ENCODE peak calls at places on chromosomes 13 and 19, in ten cellular contexts. P is NB4, R is aorta, E is tibial nerve, B is brain microvascular endothelial cell, V is foreskin keratinocyte, I is neural crest cell, N is body of pancreas, G is RWPE1, M is cardiac fibroblast. A is an unnamed sample.

GRCh38 chr19:17752865-17753639 is 1.8 kb downstream of the FCHO1 start:
- DNase-seq in R (no peak), E (no peak), P (no peak), G (no peak), N (no peak), M (no peak), V (no peak), B (no peak), I (no peak), A (no peak)

GRCh38 chr19:29311391-29311790 is 98.4 kb upstream of the UQCRFS1 start:
- DNase-seq in E (no peak), P (no peak), M (no peak), G (no peak), V (no peak), N (no peak), I (no peak), R (no peak), B (no peak), A (no peak)

GRCh38 chr13:59534806-59535205 is 628.9 kb downstream of the DIAPH3 start:
- DNase-seq in R (no peak), I (no peak), B (no peak), V (no peak), P (no peak), M (no peak), G (no peak), E (no peak), N (no peak), A (no peak)

GRCh38 chr19:1163283-1163933 is 10.7 kb downstream of the SBNO2 start:
- DNase-seq in E (no peak), I (no peak), V (no peak), M (no peak), G (no peak), N (no peak), R (peak), B (no peak), P (no peak), A (no peak)

GRCh38 chr19:48487944-48488343 is 18.8 kb downstream of the CYTH2 start:
- DNase-seq in V (peak), R (peak), B (no peak), E (no peak), G (peak), I (no peak), N (peak), P (no peak), M (peak), A (peak)

GRCh38 chr13:89721216-89721615 is 1626.3 kb upstream of the MIR17HG start:
- DNase-seq in B (no peak), M (no peak), P (no peak), I (no peak), V (no peak), N (no peak), E (no peak), G (no peak), R (no peak), A (no peak)

GRCh38 chr19:17751103-17751911 is at the start of gene FCHO1:
- DNase-seq in N (peak), B (no peak), E (peak), M (no peak), R (no peak), V (no peak), I (no peak), P (peak), G (no peak), A (no peak)

GRCh38 chr19:28990522-28990921 is 222.4 kb downstream of the UQCRFS1 start:
- DNase-seq in E (no peak), B (no peak), R (peak), V (no peak), M (no peak), P (no peak), I (no peak), G (no peak), N (no peak), A (no peak)

GRCh38 chr13:107765724-107766436 is 449.5 kb downstream of the LIG4 start:
- DNase-seq in R (no peak), G (no peak), M (no peak), E (no peak), N (no peak), B (no peak), V (no peak), P (no peak), I (no peak), A (peak)

GRCh38 chr19:50320051-50320450 is 9.1 kb downstream of the KCNC3 start:
- DNase-seq in R (peak), E (no peak), P (no peak), B (no peak), G (no peak), N (no peak), M (no peak), I (no peak), V (no peak), A (no peak)

GRCh38 chr13:112332727-112333126 is 43.4 kb upstream of the SPACA7 start:
- DNase-seq in P (no peak), M (no peak), R (no peak), N (no peak), V (no peak), I (no peak), E (no peak), G (no peak), B (no peak), A (no peak)

GRCh38 chr13:114174529-114174941 is 4.5 kb upstream of the CFAP97D2 start:
- DNase-seq in B (peak), N (no peak), R (no peak), V (no peak), E (no peak), P (no peak), M (peak), G (no peak), I (no peak), A (peak)

GRCh38 chr19:8248348-8249328 is 39.5 kb downstream of the CERS4 start:
- DNase-seq in V (no peak), I (no peak), G (no peak), B (no peak), N (no peak), E (no peak), M (no peak), R (no peak), P (no peak), A (no peak)

GRCh38 chr19:46784262-46785053 is 3.9 kb downstream of the SLC1A5 start:
- DNase-seq in P (peak), I (peak), E (peak), B (peak), M (peak), V (peak), G (peak), N (peak), R (peak), A (peak)

GRCh38 chr13:60047943-60048342 is 115.8 kb downstream of the DIAPH3 start:
- DNase-seq in R (no peak), P (no peak), E (no peak), B (peak), N (no peak), I (no peak), G (no peak), V (peak), M (peak), A (peak)

GRCh38 chr19:18401580-18402112 is 4.2 kb upstream of the LRRC25 start:
- DNase-seq in E (peak), V (peak), N (peak), M (peak), B (peak), G (no peak), P (peak), R (no peak), I (no peak), A (peak)

GRCh38 chr13:77222000-77222690 is 104.7 kb downstream of the MYCBP2 start:
- DNase-seq in M (no peak), P (no peak), G (no peak), E (no peak), R (no peak), I (no peak), B (no peak), V (peak), N (no peak), A (no peak)

GRCh38 chr13:93279982-93280381 is 53.4 kb downstream of the GPC6 start:
- DNase-seq in V (no peak), I (no peak), B (no peak), M (no peak), P (no peak), E (no peak), G (no peak), R (no peak), N (peak), A (no peak)

GRCh38 chr13:45537506-45537905 is 72.8 kb downstream of the COG3 start:
- DNase-seq in R (no peak), P (no peak), B (no peak), G (no peak), E (no peak), I (no peak), M (no peak), N (no peak), V (no peak), A (no peak)

GRCh38 chr13:52447815-52448552 is 2.5 kb downstream of the VPS36 start:
- DNase-seq in G (no peak), E (no peak), M (no peak), P (peak), N (no peak), B (no peak), I (no peak), R (no peak), V (peak), A (no peak)

GRCh38 chr13:95164830-95165229 is 136.4 kb downstream of the ABCC4 start:
- DNase-seq in N (no peak), B (no peak), G (no peak), I (no peak), R (no peak), P (no peak), V (no peak), E (no peak), M (no peak), A (no peak)

GRCh38 chr13:47908200-47908902 is 92.7 kb downstream of the SUCLA2 start:
- DNase-seq in P (no peak), I (no peak), R (no peak), M (peak), B (peak), E (no peak), V (peak), N (no peak), G (peak), A (peak)

GRCh38 chr13:82702513-82702912 is 1179.8 kb downstream of the SLITRK1 start:
- DNase-seq in V (no peak), M (no peak), G (no peak), B (no peak), N (no peak), I (no peak), P (no peak), E (no peak), R (no peak), A (no peak)

GRCh38 chr19:38375748-38376147 is 1.4 kb downstream of the PSMD8 start:
- DNase-seq in I (no peak), E (no peak), M (peak), V (no peak), P (no peak), G (no peak), B (no peak), R (no peak), N (no peak), A (no peak)

GRCh38 chr13:24355103-24355502 is 45.7 kb downstream of the C1QTNF9 start:
- DNase-seq in V (no peak), I (no peak), P (no peak), B (no peak), N (no peak), G (no peak), E (no peak), M (no peak), R (no peak), A (no peak)

GRCh38 chr13:20995245-20995829 is 66.0 kb downstream of the LATS2 start:
- DNase-seq in P (no peak), V (no peak), B (no peak), R (no peak), M (no peak), N (no peak), I (no peak), E (no peak), G (no peak), A (no peak)

GRCh38 chr13:65461590-65461989 is 1768.5 kb downstream of the PCDH9 start:
- DNase-seq in R (no peak), M (peak), B (peak), E (no peak), P (peak), N (no peak), I (no peak), V (no peak), G (no peak), A (peak)

GRCh38 chr13:32660227-32660626 is 74.0 kb downstream of the PDS5B start:
- DNase-seq in V (no peak), B (no peak), G (no peak), E (no peak), R (no peak), P (no peak), I (no peak), M (no peak), N (no peak), A (no peak)

GRCh38 chr13:75876371-75877050 is 240.4 kb downstream of the LMO7 start:
- DNase-seq in V (peak), I (peak), G (peak), M (peak), B (peak), P (peak), E (peak), R (peak), N (peak), A (peak)

GRCh38 chr19:4738734-4739133 is 15.1 kb upstream of the DPP9 start:
- DNase-seq in P (no peak), M (no peak), B (no peak), N (no peak), E (no peak), V (no peak), R (no peak), I (no peak), G (no peak), A (no peak)

GRCh38 chr13:20099319-20099718 is 61.5 kb downstream of the GJA3 start:
- DNase-seq in N (no peak), B (no peak), G (no peak), I (no peak), P (no peak), V (no peak), M (no peak), E (no peak), R (no peak), A (no peak)